ENCODE peak calls at places on chromosome X, in four cellular contexts. V, C, G and J are unnamed samples.

GRCh38 chrX:34300871-34301270 is 168.8 kb upstream of the FAM47A start:
- DNase-seq in V (peak; percentile 1), C (peak; percentile 76), G (no peak), J (peak; percentile 2)

GRCh38 chrX:33725556-33726232 is 406.4 kb downstream of the FAM47A start:
- DNase-seq in V (no peak), C (peak; percentile 47), G (peak; percentile 27), J (no peak)

GRCh38 chrX:1679238-1679637 is 64.4 kb downstream of the ASMT start:
- DNase-seq in V (no peak), C (no peak), G (no peak), J (peak; percentile 32)

GRCh38 chrX:41956027-41956426 is 32.7 kb upstream of the CASK start:
- DNase-seq in V (no peak), C (no peak), G (no peak), J (peak; percentile 1)

GRCh38 chrX:40578039-40578438 is 2.7 kb upstream of the ATP6AP2 start:
- DNase-seq in V (no peak), C (no peak), G (no peak), J (no peak)

GRCh38 chrX:70454441-70455365 is 10.1 kb downstream of the DLG3 start:
- DNase-seq in V (peak; percentile 23), C (peak; percentile 66), G (peak; percentile 94), J (peak; percentile 36)

GRCh38 chrX:100864967-100865366 is 9.2 kb downstream of the NOX1 start:
- DNase-seq in V (peak; percentile 52), C (peak; percentile 52), G (no peak), J (peak; percentile 20)

GRCh38 chrX:54181196-54181953 is 1.7 kb downstream of the FAM120C start:
- DNase-seq in V (peak; percentile 70), C (peak; percentile 47), G (no peak), J (peak; percentile 9)

GRCh38 chrX:140432328-140433025 is 72.4 kb downstream of the SOX3 start:
- DNase-seq in V (peak; percentile 31), C (peak; percentile 24), G (peak; percentile 72), J (peak; percentile 75)

GRCh38 chrX:119698835-119699234 is 5.9 kb upstream of the SEPTIN6 start:
- DNase-seq in V (peak; percentile 36), C (peak; percentile 73), G (no peak), J (peak; percentile 82)

GRCh38 chrX:101956556-101956955 is 24.7 kb upstream of the ZMAT1 start:
- DNase-seq in V (no peak), C (no peak), G (no peak), J (no peak)

GRCh38 chrX:41538707-41539106 is 91.6 kb downstream of the NYX start:
- DNase-seq in V (no peak), C (no peak), G (no peak), J (no peak)

GRCh38 chrX:67338262-67338661 is 205.6 kb upstream of the AR start:
- DNase-seq in V (no peak), C (no peak), G (no peak), J (no peak)

GRCh38 chrX:136764206-136764605 is 16.5 kb downstream of the ARHGEF6 start:
- DNase-seq in V (no peak), C (no peak), G (no peak), J (no peak)

GRCh38 chrX:313546-313945 is 5.0 kb downstream of the GTPBP6 start:
- DNase-seq in V (no peak), C (no peak), G (no peak), J (no peak)

GRCh38 chrX:136310411-136310810 is 9.6 kb downstream of the ADGRG4 start:
- DNase-seq in V (peak; percentile 10), C (no peak), G (no peak), J (no peak)

GRCh38 chrX:123336666-123337065 is 152.6 kb downstream of the GRIA3 start:
- DNase-seq in V (peak; percentile 4), C (no peak), G (no peak), J (no peak)

GRCh38 chrX:40897768-40898167 is 162.4 kb upstream of the MED14 start:
- DNase-seq in V (no peak), C (no peak), G (no peak), J (no peak)

GRCh38 chrX:40179333-40179732 is 81.6 kb upstream of the BCOR start:
- DNase-seq in V (no peak), C (no peak), G (no peak), J (no peak)

GRCh38 chrX:136032370-136032769 is 47.1 kb downstream of the SLC9A6 start:
- DNase-seq in V (no peak), C (peak; percentile 33), G (no peak), J (no peak)

GRCh38 chrX:152926923-152927322 is 29.1 kb downstream of the ZNF185 start:
- DNase-seq in V (no peak), C (no peak), G (no peak), J (no peak)

GRCh38 chrX:134526399-134526798 is 66.4 kb downstream of the HPRT1 start:
- DNase-seq in V (peak; percentile 20), C (no peak), G (no peak), J (no peak)

GRCh38 chrX:68823413-68824151 is 5.2 kb upstream of the EFNB1 start:
- DNase-seq in V (no peak), C (no peak), G (no peak), J (no peak)

GRCh38 chrX:152601848-152602616 is 35.7 kb upstream of the GABRQ start:
- DNase-seq in V (peak; percentile 56), C (no peak), G (no peak), J (no peak)

GRCh38 chrX:74133156-74133796 is 170.7 kb upstream of the ZCCHC13 start:
- DNase-seq in V (peak; percentile 53), C (peak; percentile 79), G (no peak), J (peak; percentile 69)

GRCh38 chrX:15497865-15498264 is 2.7 kb upstream of the BMX start:
- DNase-seq in V (no peak), C (peak; percentile 31), G (peak; percentile 20), J (peak; percentile 15)

GRCh38 chrX:77668391-77669237 is 117.4 kb downstream of the ATRX start:
- DNase-seq in V (peak; percentile 36), C (peak; percentile 21), G (no peak), J (peak; percentile 9)

GRCh38 chrX:68932611-68933010 is 103.8 kb downstream of the EFNB1 start:
- DNase-seq in V (no peak), C (peak; percentile 42), G (no peak), J (no peak)

GRCh38 chrX:46912673-46913491 is 661 bp downstream of the JADE3 start:
- DNase-seq in V (no peak), C (peak; percentile 19), G (peak; percentile 57), J (peak; percentile 24)

GRCh38 chrX:44314259-44314734 is 29.2 kb downstream of the EFHC2 start:
- DNase-seq in V (peak; percentile 57), C (peak; percentile 44), G (no peak), J (peak; percentile 25)

GRCh38 chrX:56429581-56429980 is 133.8 kb upstream of the UBQLN2 start:
- DNase-seq in V (no peak), C (no peak), G (no peak), J (no peak)

GRCh38 chrX:120145295-120145925 is 13.0 kb upstream of the RHOXF2 start:
- DNase-seq in V (no peak), C (no peak), G (no peak), J (no peak)

DNA sequence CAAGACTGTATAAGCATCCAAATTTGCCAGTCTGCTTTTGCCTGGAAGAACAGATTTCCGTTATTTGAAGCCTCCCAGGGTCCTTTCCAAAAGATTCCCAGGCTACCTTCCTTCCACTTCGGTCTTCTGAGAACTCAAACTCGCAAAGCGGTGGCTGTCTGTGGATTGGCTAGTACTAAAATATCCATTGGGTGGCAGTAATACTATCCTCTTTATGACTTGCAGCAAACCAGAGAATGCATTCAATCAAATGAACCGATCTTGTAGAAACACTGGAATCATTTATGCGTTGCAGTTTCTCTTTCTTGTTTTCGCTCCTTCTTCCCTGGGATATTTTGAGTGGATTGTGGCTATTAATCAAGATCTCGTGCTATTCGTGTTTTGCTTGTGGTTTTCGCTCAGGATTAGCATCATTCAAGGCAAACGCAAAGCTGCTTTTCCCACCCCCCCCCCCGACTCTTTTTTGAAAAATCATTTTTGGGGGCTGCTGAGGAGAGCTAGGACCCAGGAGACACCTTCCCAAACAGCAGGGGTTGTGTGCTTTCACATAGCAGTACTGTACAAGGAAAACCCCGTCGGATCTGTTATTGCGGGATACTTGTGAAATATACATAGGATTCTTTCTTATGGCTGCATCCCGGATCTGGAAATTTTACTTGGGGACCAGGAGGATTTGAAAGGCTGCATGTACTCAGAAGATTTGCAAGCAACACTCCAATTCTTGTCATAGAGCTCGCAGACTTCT is at the start of gene IL1RAPL1:
- DNase-seq in V (peak; percentile 78), C (peak; percentile 83), G (no peak), J (peak; percentile 12)
- TF ChIP-seq CTCF in V (no peak), C (peak; percentile 29), G (no peak), J (peak; percentile 31)

GRCh38 chrX:118536204-118536603 is 40.6 kb downstream of the DOCK11 start:
- DNase-seq in V (no peak), C (no peak), G (no peak), J (no peak)
- H3K4me3 ChIP-seq in V (no peak overlapping the region), C (no peak overlapping the region), G (no peak overlapping the region), J (no peak overlapping the region)

DNA sequence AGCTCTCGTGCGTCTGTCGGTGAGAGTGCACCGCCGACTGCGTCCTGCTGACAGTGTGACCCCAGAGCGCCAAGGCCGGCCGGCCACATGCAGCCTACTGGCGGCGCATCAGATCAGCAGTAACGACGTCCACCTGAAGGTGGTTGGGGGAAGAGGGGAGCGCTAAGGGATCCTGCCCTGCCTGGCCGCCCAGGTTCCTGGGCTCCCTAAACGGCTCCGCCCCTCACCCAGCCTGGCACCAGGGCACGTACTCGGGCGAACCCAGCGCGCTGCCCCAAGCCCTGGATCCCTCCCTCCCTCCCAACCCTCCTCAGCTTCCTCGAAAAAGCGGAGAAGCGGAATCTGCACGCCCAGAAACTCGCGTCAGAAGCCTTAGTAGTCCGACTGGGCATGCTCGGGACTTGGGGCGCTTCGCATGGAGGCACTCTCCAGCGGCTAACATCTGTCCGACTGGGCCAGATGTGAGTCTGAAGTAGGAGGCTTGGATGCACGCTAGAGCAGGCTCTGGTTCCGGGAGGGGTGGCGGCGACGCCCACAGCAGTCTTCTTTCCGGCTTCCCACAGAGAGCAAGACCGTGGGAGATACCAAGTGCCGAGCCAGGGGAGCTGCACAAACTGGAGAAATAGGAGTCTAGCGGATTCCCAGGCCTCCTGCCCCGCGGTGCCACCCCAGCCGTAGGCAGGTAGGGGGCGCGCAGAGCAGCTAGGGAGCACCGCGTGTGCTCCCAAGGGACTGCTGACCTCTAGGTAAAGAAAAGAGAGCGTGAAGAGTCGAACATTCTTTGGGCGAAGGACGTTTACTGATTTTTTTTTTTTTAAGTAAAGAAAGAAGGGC is 114.4 kb upstream of the TEX13C start:
- DNase-seq in V (no peak), C (peak; percentile 0), G (peak; percentile 24), J (peak; percentile 6)
- TF ChIP-seq CTCF in V (no peak), C (no peak), G (no peak), J (no peak)

DNA sequence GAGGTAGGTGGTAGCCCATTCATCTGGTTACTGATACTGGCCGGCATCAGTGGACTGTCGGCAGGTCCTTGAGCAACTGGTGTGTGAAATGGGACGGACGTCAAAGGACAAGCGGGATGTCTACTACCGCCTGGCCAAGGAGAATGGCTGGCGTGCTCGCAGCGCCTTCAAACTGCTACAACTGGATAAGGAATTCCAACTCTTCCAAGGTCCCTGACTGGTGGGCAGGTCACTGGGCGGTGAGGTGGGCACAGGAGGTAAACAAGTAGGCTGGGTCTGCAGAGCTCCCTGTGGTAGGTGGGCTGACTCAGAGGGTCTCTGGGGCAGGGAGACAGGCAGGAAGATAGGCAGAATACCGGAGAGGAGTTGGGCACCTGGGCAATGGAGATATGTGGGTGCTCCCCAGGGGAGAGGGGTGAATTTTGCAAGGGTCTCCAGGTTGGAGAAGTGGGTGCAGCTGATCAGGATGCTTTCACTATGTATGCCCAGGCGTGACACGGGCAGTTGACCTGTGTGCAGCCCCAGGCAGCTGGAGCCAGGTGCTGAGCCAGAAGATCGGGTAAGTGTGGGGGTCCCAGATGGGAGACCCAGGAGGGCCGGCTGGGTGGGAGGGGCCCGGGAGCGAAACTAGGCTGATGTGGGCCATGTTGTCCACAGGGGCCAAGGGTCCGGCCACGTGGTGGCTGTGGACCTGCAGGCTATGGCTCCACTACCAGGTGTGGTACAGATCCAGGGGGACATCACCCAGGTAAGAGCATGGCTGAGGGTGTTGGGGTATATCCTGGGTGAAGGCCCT is 2.2 kb downstream of the FTSJ1 start:
- DNase-seq in V (no peak), C (no peak), G (no peak), J (no peak)
- H3K4me3 ChIP-seq in V (peak overlapping the region; percentile 91), C (no peak overlapping the region), G (no peak overlapping the region), J (no peak overlapping the region)